ENCODE peak calls at places on chromosomes 16 and 17, in ten cellular contexts. U, D, O, B, F, P, S, I, W and K are unnamed samples.

GRCh38 chr17:73480740-73481139 is 163.5 kb downstream of the SDK2 start:
- DNase-seq in I (no peak), S (no peak), F (no peak), U (no peak), P (no peak), B (no peak), O (peak; percentile 74), W (no peak), D (peak; percentile 64), K (no peak)

GRCh38 chr17:82358467-82359350 is at the start of gene TEX19:
- DNase-seq in D (no peak), U (no peak), B (no peak), S (no peak), F (no peak), P (no peak), O (no peak), I (no peak), W (no peak), K (no peak)

GRCh38 chr16:57713596-57713995 is 19.0 kb downstream of the DRC7 start:
- DNase-seq in F (no peak), P (no peak), O (no peak), B (no peak), W (no peak), S (no peak), U (no peak), I (no peak), D (no peak), K (no peak)

GRCh38 chr17:59284317-59284716 is 47.1 kb upstream of the YPEL2 start:
- DNase-seq in O (no peak), P (no peak), W (no peak), F (no peak), U (no peak), I (no peak), D (peak; percentile 11), S (no peak), B (no peak), K (no peak)

GRCh38 chr16:84268661-84269060 is 26.0 kb upstream of the WFDC1 start:
- DNase-seq in S (no peak), F (no peak), B (no peak), W (no peak), I (no peak), O (no peak), U (no peak), D (no peak), P (no peak), K (no peak)

GRCh38 chr17:58279016-58279671 is 1.6 kb downstream of the MPO start:
- DNase-seq in I (peak; percentile 10), S (peak; percentile 64), B (no peak), W (peak; percentile 75), P (no peak), F (peak; percentile 45), D (peak; percentile 37), O (no peak), U (no peak), K (peak; percentile 20)

GRCh38 chr16:75287708-75288107 is 36.3 kb upstream of the BCAR1 start:
- DNase-seq in B (no peak), I (no peak), F (no peak), S (no peak), W (peak; percentile 72), D (no peak), U (peak; percentile 40), P (no peak), O (no peak), K (no peak)

GRCh38 chr16:88909431-88910210 is 43.2 kb upstream of the PABPN1L start:
- DNase-seq in I (no peak), S (no peak), U (no peak), B (no peak), F (no peak), W (no peak), O (no peak), D (no peak), P (no peak), K (no peak)

GRCh38 chr16:77585379-77585778 is 136.9 kb upstream of the NUDT7 start:
- DNase-seq in U (no peak), B (no peak), P (no peak), I (peak; percentile 35), O (no peak), D (peak; percentile 93), W (no peak), F (no peak), S (no peak), K (peak; percentile 93)

GRCh38 chr16:86531193-86531550 is 20.8 kb downstream of the FOXF1 start:
- DNase-seq in D (peak; percentile 6), O (no peak), B (no peak), U (peak; percentile 57), F (no peak), W (peak; percentile 64), P (no peak), I (peak; percentile 56), S (peak; percentile 91), K (peak; percentile 95)

GRCh38 chr16:28873543-28874201 is 4.6 kb upstream of the ATP2A1 start:
- DNase-seq in O (no peak), P (no peak), S (no peak), F (no peak), I (no peak), B (peak; percentile 38), U (no peak), D (no peak), W (peak; percentile 70), K (no peak)

GRCh38 chr16:50684823-50685455 is 3.8 kb upstream of the SNX20 start:
- DNase-seq in U (no peak), B (peak; percentile 24), I (no peak), F (no peak), P (no peak), D (no peak), S (no peak), W (no peak), O (no peak), K (no peak)

GRCh38 chr16:23362460-23363317 is 60.6 kb downstream of the SCNN1B start:
- DNase-seq in F (peak; percentile 64), S (peak; percentile 65), I (no peak), P (no peak), B (no peak), O (no peak), U (peak; percentile 92), W (peak; percentile 91), D (no peak), K (no peak)

DNA sequence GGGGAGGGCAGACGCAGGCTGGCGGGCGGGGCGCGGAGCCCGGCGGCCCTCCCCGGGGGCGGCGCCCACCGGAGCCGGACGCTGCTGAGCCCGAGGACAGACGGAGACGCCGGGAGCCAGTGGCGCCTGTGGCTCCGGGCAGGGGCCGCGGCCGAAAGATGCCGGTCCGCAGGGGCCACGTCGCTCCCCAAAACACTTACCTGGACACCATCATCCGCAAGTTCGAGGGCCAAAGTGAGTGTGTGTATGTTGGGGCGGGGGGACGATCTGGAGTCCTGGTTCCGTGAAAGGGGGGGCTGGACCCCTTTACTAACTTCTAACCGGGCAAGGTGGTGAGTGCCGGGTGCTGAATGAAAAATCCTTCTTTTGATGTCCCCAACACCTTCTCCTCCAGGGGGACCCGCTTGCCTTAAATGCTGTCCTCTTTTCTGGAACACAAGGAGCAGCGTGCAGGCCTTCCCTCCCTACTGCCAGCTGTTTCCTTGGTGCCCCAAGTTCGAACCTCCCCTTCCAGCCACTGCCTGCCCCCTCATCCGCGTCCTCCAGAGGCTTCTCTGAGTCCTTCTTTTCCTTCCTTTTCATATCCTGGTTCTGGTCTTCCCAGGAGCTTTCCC is at the start of gene KCNH6:
- DNase-seq in I (no peak), D (no peak), B (no peak), U (no peak), S (no peak), W (no peak), F (no peak), O (no peak), P (no peak), K (peak; percentile 1)
- H3K4me3 ChIP-seq in I (peak within 1 kb of the TSS; percentile 42), D (peak within 1 kb of the TSS; percentile 24), B (no peak within 1 kb of the TSS), U (no peak within 1 kb of the TSS), S (no peak within 1 kb of the TSS), W (no peak within 1 kb of the TSS), F (no peak within 1 kb of the TSS), O (peak within 1 kb of the TSS; percentile 14), P (peak within 1 kb of the TSS; percentile 34), K (no peak within 1 kb of the TSS)

GRCh38 chr17:6657633-6658287 is 6.2 kb downstream of the C17orf100 start:
- DNase-seq in W (no peak), U (no peak), F (no peak), I (no peak), D (no peak), B (no peak), S (no peak), O (no peak), P (no peak), K (no peak)
- H3K4me3 ChIP-seq in W (peak overlapping the region; percentile 25), U (no peak overlapping the region), F (no peak overlapping the region), I (no peak overlapping the region), D (no peak overlapping the region), B (peak overlapping the region; percentile 63), S (no peak overlapping the region), O (no peak overlapping the region), P (no peak overlapping the region), K (no peak overlapping the region)

GRCh38 chr17:45225051-45225700 is 3.5 kb downstream of the FMNL1 start:
- DNase-seq in U (no peak), F (no peak), P (no peak), B (peak; percentile 57), O (no peak), I (no peak), W (no peak), D (no peak), S (no peak), K (no peak)

GRCh38 chr17:45227631-45228120 is 6.0 kb downstream of the FMNL1 start:
- DNase-seq in U (no peak), W (no peak), S (no peak), I (no peak), P (no peak), D (no peak), O (no peak), B (no peak), F (no peak), K (no peak)

GRCh38 chr17:45225964-45226530 is 4.4 kb downstream of the FMNL1 start:
- DNase-seq in D (peak; percentile 35), U (peak; percentile 77), S (no peak), O (no peak), P (peak; percentile 78), F (peak; percentile 72), W (peak; percentile 89), B (peak; percentile 95), I (no peak), K (no peak)

GRCh38 chr17:45227101-45227591 is 5.5 kb downstream of the FMNL1 start:
- DNase-seq in U (peak; percentile 40), B (no peak), P (no peak), S (no peak), W (no peak), I (no peak), D (peak; percentile 27), F (no peak), O (no peak), K (no peak)

DNA sequence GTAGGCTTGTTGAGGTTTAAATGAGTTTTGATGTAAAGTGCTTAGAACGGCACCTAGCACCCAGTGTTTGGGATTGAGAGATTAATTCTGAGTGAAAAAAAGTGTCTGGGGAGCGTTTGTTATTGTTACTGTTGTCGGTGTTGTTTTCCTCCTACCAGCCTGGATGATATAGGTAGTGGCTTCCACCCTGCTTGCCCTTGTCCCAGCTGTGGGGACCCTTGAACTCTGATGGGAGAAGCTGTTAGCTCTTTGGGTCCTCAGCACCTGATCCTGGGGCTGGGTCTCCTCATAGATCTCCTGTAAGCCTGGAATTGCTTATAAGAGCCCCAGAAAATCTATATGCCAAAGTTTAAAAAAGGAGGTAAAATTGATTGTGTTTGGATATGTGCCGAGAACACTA is 4.9 kb downstream of the FMNL1 start:
- DNase-seq in S (no peak), I (no peak), W (no peak), U (no peak), D (no peak), O (no peak), F (no peak), P (no peak), B (no peak), K (no peak)
- H3K4me3 ChIP-seq in S (no peak overlapping the region), I (no peak overlapping the region), W (peak overlapping the region; percentile 64), U (no peak overlapping the region), D (no peak overlapping the region), O (no peak overlapping the region), F (peak overlapping the region; percentile 40), P (peak overlapping the region; percentile 3), B (peak overlapping the region; percentile 79), K (no peak overlapping the region)

GRCh38 chr17:19002191-19002590 is 2.4 kb downstream of the FAM83G start:
- DNase-seq in P (no peak), O (no peak), W (no peak), S (no peak), B (no peak), D (no peak), U (no peak), I (no peak), F (no peak), K (no peak)
- H3K4me3 ChIP-seq in P (no peak overlapping the region), O (no peak overlapping the region), W (no peak overlapping the region), S (no peak overlapping the region), B (no peak overlapping the region), D (no peak overlapping the region), U (peak overlapping the region; percentile 64), I (peak overlapping the region; percentile 70), F (no peak overlapping the region), K (no peak overlapping the region)